ENCODE peak calls at places on chromosomes 1 and 21, in six cellular contexts. O is progenitor cell of endocrine pancreas, K is heart left ventricle, H is cardiac fibroblast, P is tibial nerve, N is thoracic aorta. B is an unnamed sample.
A peak's percentile ranks its signal among the peaks of the same experiment; 100 is the strongest.

GRCh38 chr1:23530750-23531651 is at the start of gene E2F2:
- DNase-seq in P (peak; percentile 72), O (peak; percentile 56), K (peak; percentile 90), H (peak; percentile 80), N (peak; percentile 41), B (peak; percentile 72)

GRCh38 chr1:184425449-184426277 is 38.8 kb downstream of the C1orf21 start:
- DNase-seq in K (no peak), O (no peak), H (no peak), P (no peak), N (no peak), B (no peak)

GRCh38 chr1:50152236-50152635 is 43.5 kb downstream of the ELAVL4 start:
- DNase-seq in N (no peak), O (no peak), K (no peak), P (no peak), H (no peak), B (no peak)

GRCh38 chr1:102174259-102174863 is 177.6 kb upstream of the OLFM3 start:
- DNase-seq in H (no peak), K (no peak), N (no peak), O (no peak), P (no peak), B (no peak)

GRCh38 chr1:246591047-246591446 is 24.8 kb downstream of the CNST start:
- DNase-seq in N (no peak), O (no peak), H (no peak), P (no peak), K (no peak), B (no peak)

GRCh38 chr1:91842563-91842962 is 43.4 kb downstream of the TGFBR3 start:
- DNase-seq in K (no peak), P (no peak), N (no peak), O (no peak), H (no peak), B (no peak)

GRCh38 chr1:29200905-29201594 is 19.4 kb upstream of the SRSF4 start:
- DNase-seq in N (no peak), P (no peak), H (no peak), K (no peak), O (no peak), B (no peak)

GRCh38 chr1:96333522-96334235 is 387.9 kb upstream of the PTBP2 start:
- DNase-seq in K (no peak), P (no peak), H (no peak), O (no peak), N (no peak), B (no peak)

GRCh38 chr1:18190598-18190997 is 83.0 kb downstream of the IGSF21 start:
- DNase-seq in P (no peak), H (no peak), N (no peak), O (no peak), K (no peak), B (no peak)

GRCh38 chr1:150142083-150142482 is 7.6 kb upstream of the PLEKHO1 start:
- DNase-seq in H (no peak), P (no peak), K (no peak), O (no peak), N (no peak), B (no peak)

GRCh38 chr1:151760597-151761385 is 2.5 kb downstream of the MRPL9 start:
- DNase-seq in H (peak; percentile 4), P (no peak), N (no peak), K (no peak), O (no peak), B (no peak)

GRCh38 chr1:183630748-183631147 is 4.8 kb downstream of the ARPC5 start:
- DNase-seq in P (no peak), O (no peak), H (peak; percentile 58), K (no peak), N (no peak), B (peak; percentile 31)

GRCh38 chr1:34825455-34826081 is 32.8 kb downstream of the GJA4 start:
- DNase-seq in N (no peak), O (peak; percentile 35), H (no peak), K (peak; percentile 31), P (no peak), B (no peak)

GRCh38 chr1:87684786-87685185 is 356.1 kb downstream of the LMO4 start:
- DNase-seq in H (peak; percentile 78), K (no peak), O (no peak), P (peak; percentile 6), N (no peak), B (no peak)

GRCh38 chr1:232074265-232074664 is 447.7 kb downstream of the DISC1 start:
- DNase-seq in H (no peak), K (no peak), O (no peak), N (no peak), P (no peak), B (no peak)

GRCh38 chr21:44522753-44523204 is 17.2 kb downstream of the KRTAP10-1 start:
- DNase-seq in K (no peak), P (no peak), O (no peak), N (no peak), H (no peak), B (no peak)

GRCh38 chr1:104092698-104093097 is 343.0 kb downstream of the AMY1C start:
- DNase-seq in N (no peak), P (no peak), O (no peak), K (no peak), H (no peak), B (no peak)

GRCh38 chr1:202130275-202130646 is 7.5 kb downstream of the GPR37L1 start:
- DNase-seq in K (no peak), N (no peak), H (no peak), P (no peak), O (no peak), B (no peak)

GRCh38 chr1:76202670-76203069 is 128.1 kb downstream of the ST6GALNAC3 start:
- DNase-seq in P (no peak), O (no peak), H (no peak), N (no peak), K (no peak), B (no peak)

GRCh38 chr1:6220236-6220635 is 14.3 kb downstream of the RNF207 start:
- DNase-seq in K (no peak), O (no peak), H (no peak), P (no peak), N (no peak), B (no peak)

GRCh38 chr1:175042650-175043049 is 19.4 kb upstream of the MRPS14 start:
- DNase-seq in P (no peak), O (no peak), N (no peak), K (no peak), H (no peak), B (no peak)

GRCh38 chr1:236522937-236523703 is 662 bp upstream of the LGALS8 start:
- DNase-seq in K (peak; percentile 54), O (peak; percentile 19), H (no peak), N (no peak), P (peak; percentile 7), B (no peak)

GRCh38 chr1:236516929-236517704 is 6.7 kb upstream of the LGALS8 start:
- DNase-seq in P (no peak), K (no peak), N (no peak), O (no peak), H (peak; percentile 81), B (no peak)

GRCh38 chr1:236518343-236518742 is 5.4 kb upstream of the LGALS8 start:
- DNase-seq in H (peak; percentile 54), O (no peak), K (no peak), P (no peak), N (no peak), B (no peak)

GRCh38 chr1:236523704-236524141 is at the start of gene LGALS8:
- DNase-seq in K (peak; percentile 95), O (peak; percentile 52), P (peak; percentile 86), H (peak; percentile 85), N (peak; percentile 84), B (peak; percentile 58)

DNA sequence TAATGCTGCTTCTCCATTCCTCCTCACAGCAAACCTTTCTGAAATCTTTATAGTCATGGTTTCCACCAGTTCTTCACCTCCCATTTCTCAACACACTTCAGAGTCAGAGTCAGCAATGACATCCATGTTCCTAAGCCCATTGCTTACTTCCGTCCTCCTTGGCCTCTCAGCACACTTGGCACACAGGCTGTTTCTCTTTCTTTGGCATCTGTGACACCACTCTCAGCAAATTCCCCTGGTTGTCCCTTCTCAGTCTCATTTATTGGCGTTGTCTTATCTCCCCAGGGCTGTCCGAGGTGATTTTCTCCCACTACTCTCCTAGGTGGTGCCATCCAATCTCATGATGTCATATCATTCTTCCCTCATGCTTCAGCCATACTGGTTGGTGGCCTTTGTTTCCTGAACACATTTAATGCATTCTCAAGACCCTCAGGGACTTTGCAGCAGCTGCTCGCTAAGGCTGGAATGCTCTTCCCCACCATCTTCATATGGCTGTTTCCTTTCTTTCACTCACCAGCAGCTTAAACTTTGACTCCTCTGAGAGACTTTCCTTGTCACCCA is 3.3 kb upstream of the LGALS8 start:
- DNase-seq in H (no peak), N (no peak), O (no peak), K (no peak), P (no peak), B (no peak)
- TF ChIP-seq CTCF in H (no peak), N (no peak), O (no peak), K (no peak), P (no peak), B (no peak)

DNA sequence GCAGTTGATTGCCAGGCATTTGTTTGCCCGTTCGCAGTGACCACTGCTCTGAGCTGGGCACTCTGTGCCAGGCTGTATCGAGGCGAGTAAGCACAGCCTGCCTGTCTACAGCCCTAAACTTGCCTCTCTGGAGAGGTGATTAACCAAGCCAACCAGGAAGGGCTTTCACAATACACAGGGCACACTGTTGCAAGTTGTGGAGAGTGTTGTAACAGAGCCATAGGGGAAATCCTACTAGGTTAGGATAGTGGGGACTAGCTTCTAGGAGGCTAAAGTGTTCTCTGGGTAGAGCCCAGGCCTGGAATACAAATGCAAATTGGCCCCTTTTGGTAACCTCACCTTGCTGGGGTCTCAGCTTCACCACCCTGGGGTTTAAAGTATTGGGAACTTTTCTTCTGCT is 23.8 kb downstream of the PRDM2 start:
- DNase-seq in K (no peak), H (peak; percentile 73), O (no peak), N (no peak), P (no peak), B (no peak)
- TF ChIP-seq CTCF in K (no peak), H (no peak), O (no peak), N (no peak), P (no peak), B (no peak)

DNA sequence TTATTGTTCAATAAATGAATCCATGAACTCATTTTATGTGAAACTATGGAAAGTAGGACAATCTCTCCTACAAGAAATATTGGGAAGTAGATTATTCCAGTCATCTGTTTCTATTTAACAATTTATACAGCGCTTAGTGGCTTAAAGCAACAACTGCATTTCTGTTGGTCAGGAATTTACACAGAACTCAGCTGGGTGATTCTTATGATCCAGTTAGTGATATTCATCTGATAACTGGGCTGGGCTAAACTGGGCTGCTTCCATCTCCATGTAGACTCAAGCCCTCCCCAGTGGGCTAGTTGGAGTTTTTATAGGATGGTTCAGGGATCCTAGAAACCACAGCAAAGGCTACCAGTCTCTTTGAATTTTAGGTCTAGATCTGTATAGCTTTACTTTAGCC is 497.9 kb upstream of the NEGR1 start:
- DNase-seq in O (no peak), N (no peak), K (no peak), P (no peak), H (no peak), B (no peak)
- TF ChIP-seq CTCF in O (no peak), N (no peak), K (no peak), P (no peak), H (no peak), B (no peak)

DNA sequence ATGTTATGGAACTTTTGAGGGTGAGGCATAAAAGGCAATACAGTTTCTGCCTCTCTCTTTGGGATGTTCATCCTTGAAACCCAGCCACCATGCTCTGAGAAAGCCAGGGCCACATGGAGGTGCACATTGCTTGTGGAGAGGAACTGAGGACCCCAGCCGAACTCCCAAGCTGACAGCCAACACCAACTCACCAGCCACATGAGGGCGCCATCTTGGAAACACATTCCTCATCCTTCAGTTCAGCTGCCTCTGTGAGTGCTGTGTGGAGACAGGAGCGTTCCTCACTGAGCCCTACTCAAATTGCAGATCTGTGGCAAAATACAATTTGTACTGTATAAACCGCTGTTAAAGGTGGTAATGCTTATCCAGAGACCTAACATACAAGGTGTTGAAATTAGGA is 137.5 kb downstream of the GABPA start:
- DNase-seq in H (no peak), O (no peak), K (no peak), N (no peak), P (no peak), B (no peak)
- TF ChIP-seq CTCF in H (no peak), O (no peak), K (no peak), N (no peak), P (no peak), B (no peak)